ENCODE peak calls at places on chromosomes 11 and 22, in nine cellular contexts. One of them, this sample, is unnamed.

GRCh38 chr11:13261600-13262061 is 16.0 kb upstream of the BMAL1 start:
- DNase-seq in Daoy: peak; percentile 83
- DNase-seq in memory B cell: no peak
- DNase-seq in stimulated activated CD4-positive, alpha-beta T cell treated with anti-CD3 and anti-CD28 coated beads, Interleukin-1b, Interleukin-23, amount 100 ng/mL, for 1 hour: no peak
- DNase-seq in adrenal gland: peak; percentile 59
- DNase-seq in NCI-H1436 treated with DMSO at 0.1 percent for 48 hours: no peak
- DNase-seq in nephron progenitor cell: no peak
- DNase-seq in heart left ventricle: no peak
- DNase-seq in HEK293T: no peak
- DNase-seq in this sample: no peak

GRCh38 chr22:43042101-43042780 is 27.3 kb upstream of the PACSIN2 start:
- DNase-seq in nephron progenitor cell: no peak
- DNase-seq in adrenal gland: no peak
- DNase-seq in Daoy: peak; percentile 77
- DNase-seq in stimulated activated CD4-positive, alpha-beta T cell treated with anti-CD3 and anti-CD28 coated beads, Interleukin-1b, Interleukin-23, amount 100 ng/mL, for 1 hour: no peak
- DNase-seq in HEK293T: no peak
- DNase-seq in NCI-H1436 treated with DMSO at 0.1 percent for 48 hours: no peak
- DNase-seq in memory B cell: no peak
- DNase-seq in heart left ventricle: no peak
- DNase-seq in this sample: no peak

GRCh38 chr11:132962026-132962425 is 570.3 kb downstream of the OPCML start:
- DNase-seq in adrenal gland: no peak
- DNase-seq in heart left ventricle: no peak
- DNase-seq in stimulated activated CD4-positive, alpha-beta T cell treated with anti-CD3 and anti-CD28 coated beads, Interleukin-1b, Interleukin-23, amount 100 ng/mL, for 1 hour: no peak
- DNase-seq in NCI-H1436 treated with DMSO at 0.1 percent for 48 hours: no peak
- DNase-seq in nephron progenitor cell: no peak
- DNase-seq in HEK293T: no peak
- DNase-seq in memory B cell: no peak
- DNase-seq in Daoy: peak; percentile 73
- DNase-seq in this sample: no peak

GRCh38 chr11:9459573-9460321 is 1.1 kb upstream of the ZNF143 start:
- DNase-seq in adrenal gland: peak; percentile 63
- DNase-seq in memory B cell: no peak
- DNase-seq in Daoy: peak; percentile 22
- DNase-seq in heart left ventricle: peak; percentile 20
- DNase-seq in nephron progenitor cell: no peak
- DNase-seq in stimulated activated CD4-positive, alpha-beta T cell treated with anti-CD3 and anti-CD28 coated beads, Interleukin-1b, Interleukin-23, amount 100 ng/mL, for 1 hour: no peak
- DNase-seq in HEK293T: no peak
- DNase-seq in NCI-H1436 treated with DMSO at 0.1 percent for 48 hours: no peak
- DNase-seq in this sample: peak; percentile 54

GRCh38 chr11:17161515-17161914 is 46.3 kb downstream of the PIK3C2A start:
- DNase-seq in NCI-H1436 treated with DMSO at 0.1 percent for 48 hours: no peak
- DNase-seq in memory B cell: no peak
- DNase-seq in nephron progenitor cell: no peak
- DNase-seq in heart left ventricle: no peak
- DNase-seq in adrenal gland: no peak
- DNase-seq in Daoy: no peak
- DNase-seq in stimulated activated CD4-positive, alpha-beta T cell treated with anti-CD3 and anti-CD28 coated beads, Interleukin-1b, Interleukin-23, amount 100 ng/mL, for 1 hour: no peak
- DNase-seq in HEK293T: no peak
- DNase-seq in this sample: no peak

GRCh38 chr11:23127706-23128105 is 267.4 kb upstream of the CCDC179 start:
- DNase-seq in nephron progenitor cell: no peak
- DNase-seq in Daoy: no peak
- DNase-seq in NCI-H1436 treated with DMSO at 0.1 percent for 48 hours: no peak
- DNase-seq in stimulated activated CD4-positive, alpha-beta T cell treated with anti-CD3 and anti-CD28 coated beads, Interleukin-1b, Interleukin-23, amount 100 ng/mL, for 1 hour: no peak
- DNase-seq in HEK293T: no peak
- DNase-seq in memory B cell: no peak
- DNase-seq in heart left ventricle: no peak
- DNase-seq in adrenal gland: no peak
- DNase-seq in this sample: no peak

GRCh38 chr11:132913295-132913694 is 619.0 kb downstream of the OPCML start:
- DNase-seq in HEK293T: no peak
- DNase-seq in stimulated activated CD4-positive, alpha-beta T cell treated with anti-CD3 and anti-CD28 coated beads, Interleukin-1b, Interleukin-23, amount 100 ng/mL, for 1 hour: no peak
- DNase-seq in Daoy: no peak
- DNase-seq in adrenal gland: no peak
- DNase-seq in nephron progenitor cell: no peak
- DNase-seq in NCI-H1436 treated with DMSO at 0.1 percent for 48 hours: no peak
- DNase-seq in memory B cell: no peak
- DNase-seq in heart left ventricle: no peak
- DNase-seq in this sample: no peak

GRCh38 chr22:46150615-46151423 is 493 bp downstream of the PPARA start:
- DNase-seq in HEK293T: peak; percentile 67
- DNase-seq in stimulated activated CD4-positive, alpha-beta T cell treated with anti-CD3 and anti-CD28 coated beads, Interleukin-1b, Interleukin-23, amount 100 ng/mL, for 1 hour: no peak
- DNase-seq in nephron progenitor cell: peak; percentile 61
- DNase-seq in Daoy: peak; percentile 27
- DNase-seq in NCI-H1436 treated with DMSO at 0.1 percent for 48 hours: no peak
- DNase-seq in memory B cell: peak; percentile 71
- DNase-seq in heart left ventricle: peak; percentile 50
- DNase-seq in adrenal gland: no peak
- DNase-seq in this sample: peak; percentile 67

GRCh38 chr11:9512370-9513019 is 51.7 kb downstream of the ZNF143 start:
- DNase-seq in stimulated activated CD4-positive, alpha-beta T cell treated with anti-CD3 and anti-CD28 coated beads, Interleukin-1b, Interleukin-23, amount 100 ng/mL, for 1 hour: no peak
- DNase-seq in nephron progenitor cell: no peak
- DNase-seq in heart left ventricle: no peak
- DNase-seq in NCI-H1436 treated with DMSO at 0.1 percent for 48 hours: no peak
- DNase-seq in Daoy: no peak
- DNase-seq in memory B cell: no peak
- DNase-seq in HEK293T: no peak
- DNase-seq in adrenal gland: no peak
- DNase-seq in this sample: no peak

GRCh38 chr11:116062526-116063171 is 558.4 kb upstream of the CADM1 start:
- DNase-seq in NCI-H1436 treated with DMSO at 0.1 percent for 48 hours: no peak
- DNase-seq in nephron progenitor cell: no peak
- DNase-seq in memory B cell: no peak
- DNase-seq in stimulated activated CD4-positive, alpha-beta T cell treated with anti-CD3 and anti-CD28 coated beads, Interleukin-1b, Interleukin-23, amount 100 ng/mL, for 1 hour: no peak
- DNase-seq in heart left ventricle: no peak
- DNase-seq in adrenal gland: no peak
- DNase-seq in Daoy: peak; percentile 45
- DNase-seq in HEK293T: no peak
- DNase-seq in this sample: no peak

GRCh38 chr22:32880906-32881596 is 79.5 kb downstream of the TIMP3 start:
- DNase-seq in Daoy: peak; percentile 86
- DNase-seq in stimulated activated CD4-positive, alpha-beta T cell treated with anti-CD3 and anti-CD28 coated beads, Interleukin-1b, Interleukin-23, amount 100 ng/mL, for 1 hour: no peak
- DNase-seq in HEK293T: peak; percentile 53
- DNase-seq in memory B cell: peak; percentile 13
- DNase-seq in heart left ventricle: peak; percentile 87
- DNase-seq in NCI-H1436 treated with DMSO at 0.1 percent for 48 hours: no peak
- DNase-seq in nephron progenitor cell: peak; percentile 42
- DNase-seq in adrenal gland: peak; percentile 94
- DNase-seq in this sample: no peak

GRCh38 chr11:1006762-1007161 is 29.8 kb downstream of the MUC6 start:
- DNase-seq in nephron progenitor cell: peak; percentile 42
- DNase-seq in NCI-H1436 treated with DMSO at 0.1 percent for 48 hours: no peak
- DNase-seq in stimulated activated CD4-positive, alpha-beta T cell treated with anti-CD3 and anti-CD28 coated beads, Interleukin-1b, Interleukin-23, amount 100 ng/mL, for 1 hour: no peak
- DNase-seq in HEK293T: no peak
- DNase-seq in memory B cell: no peak
- DNase-seq in adrenal gland: peak; percentile 77
- DNase-seq in heart left ventricle: no peak
- DNase-seq in Daoy: no peak
- DNase-seq in this sample: no peak

GRCh38 chr22:50261615-50262459 is at the start of gene MAPK12:
- DNase-seq in stimulated activated CD4-positive, alpha-beta T cell treated with anti-CD3 and anti-CD28 coated beads, Interleukin-1b, Interleukin-23, amount 100 ng/mL, for 1 hour: no peak
- DNase-seq in memory B cell: no peak
- DNase-seq in HEK293T: peak; percentile 61
- DNase-seq in NCI-H1436 treated with DMSO at 0.1 percent for 48 hours: no peak
- DNase-seq in adrenal gland: no peak
- DNase-seq in nephron progenitor cell: peak; percentile 81
- DNase-seq in heart left ventricle: peak; percentile 62
- DNase-seq in Daoy: peak; percentile 46
- DNase-seq in this sample: no peak

GRCh38 chr11:77361184-77361583 is 59.7 kb upstream of the GDPD4 start:
- DNase-seq in nephron progenitor cell: no peak
- DNase-seq in HEK293T: no peak
- DNase-seq in Daoy: no peak
- DNase-seq in memory B cell: no peak
- DNase-seq in NCI-H1436 treated with DMSO at 0.1 percent for 48 hours: no peak
- DNase-seq in stimulated activated CD4-positive, alpha-beta T cell treated with anti-CD3 and anti-CD28 coated beads, Interleukin-1b, Interleukin-23, amount 100 ng/mL, for 1 hour: no peak
- DNase-seq in heart left ventricle: no peak
- DNase-seq in adrenal gland: no peak
- DNase-seq in this sample: no peak

GRCh38 chr11:73365352-73366264 is 10.6 kb upstream of the RELT start:
- DNase-seq in heart left ventricle: no peak
- DNase-seq in NCI-H1436 treated with DMSO at 0.1 percent for 48 hours: no peak
- DNase-seq in memory B cell: no peak
- DNase-seq in HEK293T: no peak
- DNase-seq in stimulated activated CD4-positive, alpha-beta T cell treated with anti-CD3 and anti-CD28 coated beads, Interleukin-1b, Interleukin-23, amount 100 ng/mL, for 1 hour: no peak
- DNase-seq in nephron progenitor cell: no peak
- DNase-seq in Daoy: no peak
- DNase-seq in adrenal gland: peak; percentile 69
- DNase-seq in this sample: no peak

GRCh38 chr11:111696556-111696955 is 69.6 kb downstream of the PPP2R1B start:
- DNase-seq in heart left ventricle: no peak
- DNase-seq in nephron progenitor cell: no peak
- DNase-seq in Daoy: no peak
- DNase-seq in adrenal gland: no peak
- DNase-seq in memory B cell: no peak
- DNase-seq in NCI-H1436 treated with DMSO at 0.1 percent for 48 hours: no peak
- DNase-seq in HEK293T: no peak
- DNase-seq in stimulated activated CD4-positive, alpha-beta T cell treated with anti-CD3 and anti-CD28 coated beads, Interleukin-1b, Interleukin-23, amount 100 ng/mL, for 1 hour: no peak
- DNase-seq in this sample: no peak

GRCh38 chr22:42397332-42398246 is 34.6 kb downstream of the NFAM1 start:
- DNase-seq in heart left ventricle: peak; percentile 29
- DNase-seq in memory B cell: peak; percentile 65
- DNase-seq in NCI-H1436 treated with DMSO at 0.1 percent for 48 hours: no peak
- DNase-seq in adrenal gland: peak; percentile 69
- DNase-seq in HEK293T: no peak
- DNase-seq in Daoy: no peak
- DNase-seq in stimulated activated CD4-positive, alpha-beta T cell treated with anti-CD3 and anti-CD28 coated beads, Interleukin-1b, Interleukin-23, amount 100 ng/mL, for 1 hour: no peak
- DNase-seq in nephron progenitor cell: no peak
- DNase-seq in this sample: no peak

GRCh38 chr11:88569342-88569741 is 231.8 kb upstream of the CTSC start:
- DNase-seq in memory B cell: no peak
- DNase-seq in Daoy: no peak
- DNase-seq in HEK293T: no peak
- DNase-seq in nephron progenitor cell: no peak
- DNase-seq in NCI-H1436 treated with DMSO at 0.1 percent for 48 hours: no peak
- DNase-seq in heart left ventricle: no peak
- DNase-seq in adrenal gland: no peak
- DNase-seq in stimulated activated CD4-positive, alpha-beta T cell treated with anti-CD3 and anti-CD28 coated beads, Interleukin-1b, Interleukin-23, amount 100 ng/mL, for 1 hour: no peak
- DNase-seq in this sample: no peak

GRCh38 chr11:14422052-14422813 is 63.2 kb upstream of the RRAS2 start:
- DNase-seq in HEK293T: peak; percentile 27
- DNase-seq in nephron progenitor cell: peak; percentile 59
- DNase-seq in Daoy: peak; percentile 98
- DNase-seq in memory B cell: no peak
- DNase-seq in heart left ventricle: peak; percentile 83
- DNase-seq in NCI-H1436 treated with DMSO at 0.1 percent for 48 hours: no peak
- DNase-seq in stimulated activated CD4-positive, alpha-beta T cell treated with anti-CD3 and anti-CD28 coated beads, Interleukin-1b, Interleukin-23, amount 100 ng/mL, for 1 hour: no peak
- DNase-seq in adrenal gland: peak; percentile 95
- DNase-seq in this sample: no peak

GRCh38 chr22:49365191-49365837 is 462.4 kb downstream of the BRD1 start:
- DNase-seq in HEK293T: no peak
- DNase-seq in heart left ventricle: no peak
- DNase-seq in Daoy: no peak
- DNase-seq in NCI-H1436 treated with DMSO at 0.1 percent for 48 hours: no peak
- DNase-seq in memory B cell: peak; percentile 2
- DNase-seq in stimulated activated CD4-positive, alpha-beta T cell treated with anti-CD3 and anti-CD28 coated beads, Interleukin-1b, Interleukin-23, amount 100 ng/mL, for 1 hour: no peak
- DNase-seq in adrenal gland: peak; percentile 21
- DNase-seq in nephron progenitor cell: no peak
- DNase-seq in this sample: no peak

GRCh38 chr22:45240137-45240809 is 421 bp downstream of the KIAA0930 start:
- DNase-seq in NCI-H1436 treated with DMSO at 0.1 percent for 48 hours: no peak
- DNase-seq in HEK293T: peak; percentile 59
- DNase-seq in heart left ventricle: no peak
- DNase-seq in Daoy: peak; percentile 28
- DNase-seq in memory B cell: peak; percentile 54
- DNase-seq in stimulated activated CD4-positive, alpha-beta T cell treated with anti-CD3 and anti-CD28 coated beads, Interleukin-1b, Interleukin-23, amount 100 ng/mL, for 1 hour: no peak
- DNase-seq in nephron progenitor cell: peak; percentile 37
- DNase-seq in adrenal gland: no peak
- DNase-seq in this sample: peak; percentile 33

GRCh38 chr11:34339149-34340064 is 18.4 kb downstream of the ABTB2 start:
- DNase-seq in Daoy: peak; percentile 28
- DNase-seq in heart left ventricle: no peak
- DNase-seq in NCI-H1436 treated with DMSO at 0.1 percent for 48 hours: no peak
- DNase-seq in stimulated activated CD4-positive, alpha-beta T cell treated with anti-CD3 and anti-CD28 coated beads, Interleukin-1b, Interleukin-23, amount 100 ng/mL, for 1 hour: no peak
- DNase-seq in memory B cell: no peak
- DNase-seq in adrenal gland: no peak
- DNase-seq in nephron progenitor cell: no peak
- DNase-seq in HEK293T: no peak
- DNase-seq in this sample: no peak

GRCh38 chr22:32244547-32244946 is 10.6 kb downstream of the SLC5A4 start:
- DNase-seq in heart left ventricle: no peak
- DNase-seq in HEK293T: no peak
- DNase-seq in memory B cell: no peak
- DNase-seq in stimulated activated CD4-positive, alpha-beta T cell treated with anti-CD3 and anti-CD28 coated beads, Interleukin-1b, Interleukin-23, amount 100 ng/mL, for 1 hour: no peak
- DNase-seq in nephron progenitor cell: no peak
- DNase-seq in adrenal gland: no peak
- DNase-seq in Daoy: no peak
- DNase-seq in NCI-H1436 treated with DMSO at 0.1 percent for 48 hours: no peak
- DNase-seq in this sample: no peak

GRCh38 chr11:19795082-19795481 is 82.4 kb downstream of the NAV2 start:
- DNase-seq in heart left ventricle: no peak
- DNase-seq in HEK293T: no peak
- DNase-seq in adrenal gland: no peak
- DNase-seq in memory B cell: no peak
- DNase-seq in nephron progenitor cell: no peak
- DNase-seq in stimulated activated CD4-positive, alpha-beta T cell treated with anti-CD3 and anti-CD28 coated beads, Interleukin-1b, Interleukin-23, amount 100 ng/mL, for 1 hour: no peak
- DNase-seq in NCI-H1436 treated with DMSO at 0.1 percent for 48 hours: no peak
- DNase-seq in Daoy: no peak
- DNase-seq in this sample: no peak

GRCh38 chr11:115333951-115334350 is 170.3 kb downstream of the CADM1 start:
- DNase-seq in HEK293T: no peak
- DNase-seq in NCI-H1436 treated with DMSO at 0.1 percent for 48 hours: no peak
- DNase-seq in stimulated activated CD4-positive, alpha-beta T cell treated with anti-CD3 and anti-CD28 coated beads, Interleukin-1b, Interleukin-23, amount 100 ng/mL, for 1 hour: no peak
- DNase-seq in adrenal gland: no peak
- DNase-seq in Daoy: no peak
- DNase-seq in nephron progenitor cell: no peak
- DNase-seq in heart left ventricle: no peak
- DNase-seq in memory B cell: no peak
- DNase-seq in this sample: no peak

GRCh38 chr11:23103403-23103802 is 243.1 kb upstream of the CCDC179 start:
- DNase-seq in memory B cell: no peak
- DNase-seq in Daoy: no peak
- DNase-seq in heart left ventricle: no peak
- DNase-seq in stimulated activated CD4-positive, alpha-beta T cell treated with anti-CD3 and anti-CD28 coated beads, Interleukin-1b, Interleukin-23, amount 100 ng/mL, for 1 hour: no peak
- DNase-seq in adrenal gland: no peak
- DNase-seq in NCI-H1436 treated with DMSO at 0.1 percent for 48 hours: no peak
- DNase-seq in nephron progenitor cell: no peak
- DNase-seq in HEK293T: no peak
- DNase-seq in this sample: no peak

GRCh38 chr11:36237341-36237740 is 51.9 kb downstream of the COMMD9 start:
- DNase-seq in NCI-H1436 treated with DMSO at 0.1 percent for 48 hours: no peak
- DNase-seq in stimulated activated CD4-positive, alpha-beta T cell treated with anti-CD3 and anti-CD28 coated beads, Interleukin-1b, Interleukin-23, amount 100 ng/mL, for 1 hour: no peak
- DNase-seq in nephron progenitor cell: no peak
- DNase-seq in adrenal gland: no peak
- DNase-seq in heart left ventricle: no peak
- DNase-seq in HEK293T: no peak
- DNase-seq in Daoy: no peak
- DNase-seq in memory B cell: no peak
- DNase-seq in this sample: no peak

GRCh38 chr11:95520765-95521542 is 268.6 kb downstream of the FAM76B start:
- DNase-seq in NCI-H1436 treated with DMSO at 0.1 percent for 48 hours: no peak
- DNase-seq in adrenal gland: peak; percentile 67
- DNase-seq in stimulated activated CD4-positive, alpha-beta T cell treated with anti-CD3 and anti-CD28 coated beads, Interleukin-1b, Interleukin-23, amount 100 ng/mL, for 1 hour: no peak
- DNase-seq in nephron progenitor cell: no peak
- DNase-seq in Daoy: peak; percentile 81
- DNase-seq in HEK293T: peak; percentile 40
- DNase-seq in memory B cell: no peak
- DNase-seq in heart left ventricle: no peak
- DNase-seq in this sample: no peak

GRCh38 chr11:60634151-60634550 is 65.3 kb upstream of the MS4A8 start:
- DNase-seq in memory B cell: peak; percentile 30
- DNase-seq in adrenal gland: no peak
- DNase-seq in heart left ventricle: no peak
- DNase-seq in Daoy: no peak
- DNase-seq in NCI-H1436 treated with DMSO at 0.1 percent for 48 hours: no peak
- DNase-seq in stimulated activated CD4-positive, alpha-beta T cell treated with anti-CD3 and anti-CD28 coated beads, Interleukin-1b, Interleukin-23, amount 100 ng/mL, for 1 hour: no peak
- DNase-seq in HEK293T: peak; percentile 10
- DNase-seq in nephron progenitor cell: peak; percentile 15
- DNase-seq in this sample: no peak

GRCh38 chr11:87425943-87426342 is 388.2 kb downstream of the TMEM135 start:
- DNase-seq in NCI-H1436 treated with DMSO at 0.1 percent for 48 hours: no peak
- DNase-seq in memory B cell: no peak
- DNase-seq in adrenal gland: no peak
- DNase-seq in Daoy: no peak
- DNase-seq in heart left ventricle: no peak
- DNase-seq in stimulated activated CD4-positive, alpha-beta T cell treated with anti-CD3 and anti-CD28 coated beads, Interleukin-1b, Interleukin-23, amount 100 ng/mL, for 1 hour: no peak
- DNase-seq in nephron progenitor cell: no peak
- DNase-seq in HEK293T: no peak
- DNase-seq in this sample: no peak

GRCh38 chr11:96091476-96091875 is 167.6 kb upstream of the MTMR2 start:
- DNase-seq in heart left ventricle: no peak
- DNase-seq in stimulated activated CD4-positive, alpha-beta T cell treated with anti-CD3 and anti-CD28 coated beads, Interleukin-1b, Interleukin-23, amount 100 ng/mL, for 1 hour: no peak
- DNase-seq in adrenal gland: no peak
- DNase-seq in HEK293T: no peak
- DNase-seq in NCI-H1436 treated with DMSO at 0.1 percent for 48 hours: no peak
- DNase-seq in memory B cell: no peak
- DNase-seq in Daoy: peak; percentile 27
- DNase-seq in nephron progenitor cell: no peak
- DNase-seq in this sample: no peak